ENCODE peak calls at places on chromosomes 3 and 15, in nine cellular contexts. F, G, X, D, L, N, J, H and V are unnamed samples.

GRCh38 chr3:188084751-188085595 is 69.0 kb upstream of the LPP start:
- DNase-seq in F (no peak), G (no peak), X (no peak), D (peak), L (no peak), N (no peak), J (no peak), H (no peak), V (no peak)

GRCh38 chr15:89964555-89964954 is 36.6 kb upstream of the ZNF710 start:
- DNase-seq in F (no peak), G (no peak), X (no peak), D (peak), L (no peak), N (no peak), J (no peak), H (no peak), V (no peak)

GRCh38 chr3:118817748-118818165 is 216.9 kb downstream of the IGSF11 start:
- DNase-seq in F (no peak), G (peak), X (peak), D (peak), L (peak), N (no peak), J (peak), H (no peak), V (no peak)

GRCh38 chr15:69762373-69763148 is 309.9 kb downstream of the RPLP1 start:
- DNase-seq in F (no peak), G (no peak), X (no peak), D (peak), L (no peak), N (no peak), J (no peak), H (no peak), V (no peak)

GRCh38 chr15:23857028-23857641 is 170.0 kb upstream of the NDN start:
- DNase-seq in F (no peak), G (peak), X (peak), D (peak), L (peak), N (no peak), J (peak), H (no peak), V (no peak)

GRCh38 chr3:59300727-59301134 is 250.9 kb upstream of the CFAP20DC start:
- DNase-seq in F (no peak), G (no peak), X (no peak), D (no peak), L (no peak), N (no peak), J (no peak), H (no peak), V (no peak)

GRCh38 chr15:29815000-29815704 is 7.1 kb downstream of the TJP1 start:
- DNase-seq in F (no peak), G (no peak), X (no peak), D (no peak), L (no peak), N (no peak), J (no peak), H (no peak), V (no peak)

GRCh38 chr15:22237891-22238275 is 157.6 kb downstream of the OR4M2 start:
- DNase-seq in F (no peak), G (no peak), X (no peak), D (no peak), L (no peak), N (no peak), J (no peak), H (no peak), V (no peak)

GRCh38 chr3:155995525-155996370 is 124.6 kb upstream of the KCNAB1 start:
- DNase-seq in F (no peak), G (no peak), X (peak), D (no peak), L (peak), N (no peak), J (no peak), H (no peak), V (no peak)

GRCh38 chr3:34260266-34260990 is 462.0 kb downstream of the PDCD6IP start:
- DNase-seq in F (no peak), G (no peak), X (peak), D (peak), L (no peak), N (peak), J (peak), H (no peak), V (peak)

GRCh38 chr3:159796226-159796625 is 192.4 kb upstream of the IL12A start:
- DNase-seq in F (no peak), G (no peak), X (no peak), D (no peak), L (no peak), N (no peak), J (peak), H (no peak), V (no peak)

GRCh38 chr3:10554236-10554611 is 48.8 kb upstream of the ATP2B2 start:
- DNase-seq in F (no peak), G (no peak), X (no peak), D (no peak), L (no peak), N (peak), J (no peak), H (no peak), V (no peak)

GRCh38 chr3:195154111-195154791 is 116.7 kb downstream of the XXYLT1 start:
- DNase-seq in F (no peak), G (no peak), X (no peak), D (no peak), L (no peak), N (no peak), J (no peak), H (no peak), V (no peak)

GRCh38 chr15:71444032-71444810 is 328.9 kb downstream of the THSD4 start:
- DNase-seq in F (no peak), G (no peak), X (no peak), D (no peak), L (no peak), N (no peak), J (no peak), H (no peak), V (no peak)

GRCh38 chr3:98805571-98805970 is 42.4 kb downstream of the ST3GAL6 start:
- DNase-seq in F (no peak), G (no peak), X (no peak), D (no peak), L (no peak), N (no peak), J (no peak), H (no peak), V (no peak)

GRCh38 chr15:85597155-85597815 is 197.4 kb downstream of the KLHL25 start:
- DNase-seq in F (no peak), G (no peak), X (no peak), D (no peak), L (no peak), N (no peak), J (no peak), H (no peak), V (no peak)

GRCh38 chr3:128505771-128506170 is 12.8 kb upstream of the GATA2 start:
- DNase-seq in F (no peak), G (no peak), X (no peak), D (no peak), L (no peak), N (no peak), J (no peak), H (no peak), V (no peak)

GRCh38 chr3:55721716-55722484 is 234.8 kb upstream of the WNT5A start:
- DNase-seq in F (no peak), G (no peak), X (no peak), D (peak), L (no peak), N (no peak), J (no peak), H (no peak), V (no peak)

GRCh38 chr15:40501487-40501886 is 30.7 kb downstream of the CHST14 start:
- DNase-seq in F (no peak), G (no peak), X (no peak), D (no peak), L (no peak), N (no peak), J (no peak), H (no peak), V (no peak)